ENCODE peak calls at places on chromosomes 11 and 22, in five cellular contexts. M is WERI-Rb-1, N is HL-60, X is Caco-2, P is neuronal stem cell. D is an unnamed sample.
A peak's percentile ranks its signal among the peaks of the same experiment; 100 is the strongest.

GRCh38 chr11:49302360-49302759 is 94.0 kb upstream of the FOLH1 start:
- DNase-seq in M (no peak), N (no peak), X (no peak), P (no peak), D (no peak)

GRCh38 chr11:87176044-87176443 is 138.3 kb downstream of the TMEM135 start:
- DNase-seq in M (no peak), N (no peak), X (no peak), P (no peak), D (no peak)

GRCh38 chr11:26095340-26095739 is 236.6 kb upstream of the ANO3 start:
- DNase-seq in M (no peak), N (no peak), X (no peak), P (no peak), D (no peak)

GRCh38 chr11:14500181-14500651 is 605 bp upstream of the COPB1 start:
- DNase-seq in M (no peak), N (peak; percentile 52), X (no peak), P (peak; percentile 4), D (peak; percentile 48)

GRCh38 chr11:131999955-132000354 is 629.5 kb downstream of the NTM start:
- DNase-seq in M (no peak), N (no peak), X (no peak), P (no peak), D (no peak)

GRCh38 chr11:33475999-33476398 is 218.8 kb downstream of the HIPK3 start:
- DNase-seq in M (no peak), N (no peak), X (no peak), P (no peak), D (no peak)

GRCh38 chr22:38862375-38863329 is 9.4 kb downstream of the CBX6 start:
- DNase-seq in M (no peak), N (no peak), X (no peak), P (no peak), D (peak; percentile 80)

GRCh38 chr11:57513911-57514537 is 1.5 kb downstream of the SLC43A1 start:
- DNase-seq in M (no peak), N (peak; percentile 69), X (no peak), P (no peak), D (peak; percentile 84)

GRCh38 chr11:122853971-122854446 is 15.7 kb downstream of the CRTAM start:
- DNase-seq in M (peak; percentile 47), N (peak; percentile 64), X (peak; percentile 69), P (peak; percentile 65), D (peak; percentile 67)

GRCh38 chr22:46830841-46831240 is 68.4 kb downstream of the TBC1D22A start:
- DNase-seq in M (no peak), N (no peak), X (no peak), P (no peak), D (no peak)

GRCh38 chr11:76763573-76764348 is 19.4 kb upstream of the TSKU start:
- DNase-seq in M (no peak), N (no peak), X (peak; percentile 24), P (no peak), D (no peak)

GRCh38 chr11:16291729-16292128 is 64.6 kb downstream of the SOX6 start:
- DNase-seq in M (no peak), N (no peak), X (no peak), P (no peak), D (no peak)

GRCh38 chr11:102617491-102618026 is 7.6 kb downstream of the MMP20 start:
- DNase-seq in M (no peak), N (no peak), X (no peak), P (no peak), D (no peak)

GRCh38 chr11:93986716-93987115 is 34.4 kb upstream of the HEPHL1 start:
- DNase-seq in M (no peak), N (no peak), X (no peak), P (no peak), D (no peak)

GRCh38 chr22:22030493-22031182 is 48.1 kb upstream of the TOP3B start:
- DNase-seq in M (peak; percentile 51), N (peak; percentile 51), X (peak; percentile 50), P (no peak), D (peak; percentile 56)

DNA sequence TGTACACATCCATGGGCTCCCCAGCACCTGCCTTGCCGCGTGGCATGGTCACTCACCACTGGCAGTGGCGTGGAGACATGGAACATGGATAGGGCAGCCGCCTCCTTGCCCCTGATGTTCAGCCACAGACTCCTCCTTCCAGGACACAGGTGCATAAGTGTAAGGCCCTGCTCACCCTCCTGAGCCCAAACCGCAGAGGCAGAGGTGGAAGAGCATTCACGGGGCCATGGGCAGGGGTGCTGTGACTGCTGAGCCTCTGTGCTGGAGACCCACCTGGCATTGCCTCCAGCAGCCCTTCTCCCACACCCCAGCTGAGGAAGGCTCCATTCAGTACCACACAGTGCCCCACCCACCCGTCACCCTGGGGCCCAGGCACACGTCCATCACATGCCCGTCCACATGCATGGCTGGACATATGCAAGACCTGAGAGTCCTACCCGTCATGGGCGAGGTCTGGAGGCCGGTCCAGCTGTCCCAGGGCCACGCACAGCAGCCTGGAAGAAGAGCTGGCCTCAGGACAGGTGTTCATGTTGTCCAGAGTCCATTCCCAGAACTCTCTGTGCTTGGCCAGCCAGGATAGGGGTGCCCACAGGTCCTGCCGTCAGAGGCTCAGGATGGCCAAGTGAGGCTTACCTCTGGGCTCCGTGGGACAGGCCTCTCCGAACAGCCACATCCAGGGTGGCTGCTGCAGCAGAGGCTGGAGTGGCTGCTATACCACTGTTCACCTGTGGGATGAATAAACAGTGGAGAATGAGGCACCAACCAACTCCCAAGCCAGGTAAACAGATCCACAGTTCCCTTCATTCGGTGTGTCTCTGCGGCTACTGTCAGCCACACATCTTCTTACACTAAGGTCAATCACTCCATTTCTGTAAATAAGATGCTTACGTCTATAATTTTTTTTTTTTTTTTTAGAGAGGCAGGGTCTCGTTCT is 1.7 kb upstream of the TUBGCP6 start:
- DNase-seq in M (no peak), N (no peak), X (no peak), P (no peak), D (peak; percentile 75)
- H3K4me3 ChIP-seq in M (no peak overlapping the region), N (no peak overlapping the region), X (peak overlapping the region; percentile 58), P (peak overlapping the region; percentile 85), D (no peak overlapping the region)

GRCh38 chr11:18313985-18314763 is 7.8 kb downstream of the HPS5 start:
- DNase-seq in M (peak; percentile 22), N (no peak), X (no peak), P (no peak), D (no peak)
- H3K27me3 ChIP-seq in M (no peaks in the 10 kb centered on the region), N (no peaks in the 10 kb centered on the region), X (no peaks in the 10 kb centered on the region), P (no peaks in the 10 kb centered on the region), D (no peaks in the 10 kb centered on the region)

GRCh38 chr22:48492371-48493320 is 1335.0 kb downstream of the BRD1 start:
- DNase-seq in M (peak; percentile 80), N (peak; percentile 57), X (peak; percentile 62), P (peak; percentile 67), D (peak; percentile 92)

GRCh38 chr22:48490513-48491411 is 1336.9 kb downstream of the BRD1 start:
- DNase-seq in M (no peak), N (no peak), X (peak; percentile 12), P (no peak), D (peak; percentile 78)

GRCh38 chr22:48493733-48494132 is 1333.9 kb downstream of the BRD1 start:
- DNase-seq in M (no peak), N (no peak), X (peak; percentile 14), P (no peak), D (peak; percentile 23)

GRCh38 chr22:48489551-48490512 is 1337.8 kb downstream of the BRD1 start:
- DNase-seq in M (no peak), N (no peak), X (peak; percentile 12), P (no peak), D (peak; percentile 83)

DNA sequence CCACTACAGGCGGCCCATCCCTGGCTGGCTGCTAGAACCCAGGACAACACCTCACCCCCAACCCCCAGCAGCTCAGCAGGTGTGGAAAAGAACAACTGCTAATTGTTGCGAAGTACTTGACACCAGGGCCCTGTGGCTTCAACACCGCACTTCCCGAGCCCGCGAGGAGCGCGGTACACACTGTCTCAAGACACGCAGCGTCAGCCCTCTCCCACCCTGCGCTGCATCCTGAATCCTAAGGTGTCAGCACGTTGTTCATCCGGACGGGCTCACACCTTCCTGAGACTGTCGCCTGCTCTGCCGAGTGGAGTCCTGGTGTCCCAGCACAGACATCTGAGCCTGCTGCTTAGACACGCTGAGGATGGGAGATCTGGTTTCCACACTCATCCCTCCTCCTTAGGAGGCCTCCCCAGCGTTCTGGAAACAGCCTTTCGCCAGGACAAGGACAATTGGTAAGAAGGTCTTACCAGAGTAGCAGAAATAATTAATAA is 1336.2 kb downstream of the BRD1 start:
- DNase-seq in M (no peak), N (no peak), X (peak; percentile 19), P (no peak), D (peak; percentile 75)
- H3K4me3 ChIP-seq in M (no peak overlapping the region), N (no peak overlapping the region), X (no peak overlapping the region), P (peak overlapping the region; percentile 57), D (peak overlapping the region; percentile 60)

GRCh38 chr11:134857035-134857434 is 445.0 kb upstream of the B3GAT1 start:
- DNase-seq in M (no peak), N (no peak), X (no peak), P (no peak), D (no peak)
- H3K27me3 ChIP-seq in M (peaks cover 11% of the 10 kb centered on the region), N (no peaks in the 10 kb centered on the region), X (no peaks in the 10 kb centered on the region), P (no peaks in the 10 kb centered on the region), D (no peaks in the 10 kb centered on the region)

GRCh38 chr11:66334605-66335442 is 1.4 kb downstream of the RIN1 start:
- DNase-seq in M (no peak), N (peak; percentile 89), X (no peak), P (no peak), D (peak; percentile 70)

GRCh38 chr11:66333896-66334604 is 2.2 kb downstream of the RIN1 start:
- DNase-seq in M (no peak), N (no peak), X (no peak), P (no peak), D (peak; percentile 67)

GRCh38 chr11:66331542-66332370 is 4.5 kb downstream of the RIN1 start:
- DNase-seq in M (no peak), N (no peak), X (no peak), P (no peak), D (peak; percentile 36)

GRCh38 chr11:66332371-66333219 is 3.6 kb downstream of the RIN1 start:
- DNase-seq in M (no peak), N (no peak), X (no peak), P (no peak), D (peak; percentile 51)

GRCh38 chr11:66333220-66333877 is 2.9 kb downstream of the RIN1 start:
- DNase-seq in M (no peak), N (no peak), X (no peak), P (no peak), D (peak; percentile 58)
- H3K4me3 ChIP-seq in M (no peak overlapping the region), N (no peak overlapping the region), X (no peak overlapping the region), P (no peak overlapping the region), D (no peak overlapping the region)